ENCODE peak calls at places on chromosomes 2 and 18, in seven cellular contexts. One of them, this sample, is unnamed.

GRCh38 chr2:238444242-238444641 is 17.5 kb downstream of the ASB1 start:
- DNase-seq in uterus: no peak
- DNase-seq in endothelial cell of umbilical vein: no peak
- DNase-seq in sigmoid colon: peak
- DNase-seq in HepG2: no peak
- DNase-seq in IMR-90: no peak
- DNase-seq in thyroid gland: no peak
- DNase-seq in this sample: no peak

GRCh38 chr18:5895300-5895885 is at the start of gene TMEM200C:
- DNase-seq in uterus: no peak
- DNase-seq in endothelial cell of umbilical vein: no peak
- DNase-seq in sigmoid colon: peak
- DNase-seq in HepG2: no peak
- DNase-seq in IMR-90: peak
- DNase-seq in thyroid gland: no peak
- DNase-seq in this sample: peak

GRCh38 chr2:105076121-105076520 is 38.3 kb downstream of the MRPS9 start:
- DNase-seq in uterus: no peak
- DNase-seq in endothelial cell of umbilical vein: no peak
- DNase-seq in sigmoid colon: no peak
- DNase-seq in HepG2: no peak
- DNase-seq in IMR-90: no peak
- DNase-seq in thyroid gland: no peak
- DNase-seq in this sample: no peak

GRCh38 chr2:58620127-58620526 is 379.0 kb upstream of the FANCL start:
- DNase-seq in uterus: no peak
- DNase-seq in endothelial cell of umbilical vein: peak
- DNase-seq in sigmoid colon: no peak
- DNase-seq in HepG2: no peak
- DNase-seq in IMR-90: peak
- DNase-seq in thyroid gland: no peak
- DNase-seq in this sample: no peak

GRCh38 chr2:160329196-160329595 is 129.1 kb upstream of the ITGB6 start:
- DNase-seq in uterus: no peak
- DNase-seq in endothelial cell of umbilical vein: no peak
- DNase-seq in sigmoid colon: no peak
- DNase-seq in HepG2: peak
- DNase-seq in IMR-90: no peak
- DNase-seq in thyroid gland: no peak
- DNase-seq in this sample: no peak

GRCh38 chr2:45918816-45919655 is 267.6 kb downstream of the PRKCE start:
- DNase-seq in uterus: no peak
- DNase-seq in endothelial cell of umbilical vein: peak
- DNase-seq in sigmoid colon: no peak
- DNase-seq in HepG2: no peak
- DNase-seq in IMR-90: no peak
- DNase-seq in thyroid gland: no peak
- DNase-seq in this sample: peak

GRCh38 chr18:53795061-53795460 is 429.4 kb downstream of the MBD2 start:
- DNase-seq in uterus: no peak
- DNase-seq in endothelial cell of umbilical vein: no peak
- DNase-seq in sigmoid colon: no peak
- DNase-seq in HepG2: no peak
- DNase-seq in IMR-90: no peak
- DNase-seq in thyroid gland: no peak
- DNase-seq in this sample: no peak

GRCh38 chr2:225993430-225993829 is 593.9 kb downstream of the NYAP2 start:
- DNase-seq in uterus: no peak
- DNase-seq in endothelial cell of umbilical vein: no peak
- DNase-seq in sigmoid colon: no peak
- DNase-seq in HepG2: no peak
- DNase-seq in IMR-90: peak
- DNase-seq in thyroid gland: no peak
- DNase-seq in this sample: no peak

GRCh38 chr18:44238449-44238848 is 442.2 kb upstream of the SETBP1 start:
- DNase-seq in uterus: no peak
- DNase-seq in endothelial cell of umbilical vein: no peak
- DNase-seq in sigmoid colon: no peak
- DNase-seq in HepG2: no peak
- DNase-seq in IMR-90: no peak
- DNase-seq in thyroid gland: no peak
- DNase-seq in this sample: no peak

GRCh38 chr2:207873794-207874193 is 104.1 kb upstream of the FZD5 start:
- DNase-seq in uterus: no peak
- DNase-seq in endothelial cell of umbilical vein: no peak
- DNase-seq in sigmoid colon: no peak
- DNase-seq in HepG2: no peak
- DNase-seq in IMR-90: no peak
- DNase-seq in thyroid gland: no peak
- DNase-seq in this sample: no peak

GRCh38 chr2:24438106-24438505 is 52.9 kb upstream of the NCOA1 start:
- DNase-seq in uterus: no peak
- DNase-seq in endothelial cell of umbilical vein: no peak
- DNase-seq in sigmoid colon: no peak
- DNase-seq in HepG2: no peak
- DNase-seq in IMR-90: peak
- DNase-seq in thyroid gland: no peak
- DNase-seq in this sample: no peak

GRCh38 chr2:180980943-180981898 is 816 bp downstream of the UBE2E3 start:
- DNase-seq in uterus: no peak
- DNase-seq in endothelial cell of umbilical vein: peak
- DNase-seq in sigmoid colon: peak
- DNase-seq in HepG2: no peak
- DNase-seq in IMR-90: peak
- DNase-seq in thyroid gland: peak
- DNase-seq in this sample: peak

GRCh38 chr2:200618590-200619021 is 32.8 kb downstream of the AOX1 start:
- DNase-seq in uterus: no peak
- DNase-seq in endothelial cell of umbilical vein: no peak
- DNase-seq in sigmoid colon: no peak
- DNase-seq in HepG2: no peak
- DNase-seq in IMR-90: peak
- DNase-seq in thyroid gland: no peak
- DNase-seq in this sample: no peak

GRCh38 chr2:100178864-100179263 is 36.5 kb upstream of the AFF3 start:
- DNase-seq in uterus: no peak
- DNase-seq in endothelial cell of umbilical vein: no peak
- DNase-seq in sigmoid colon: no peak
- DNase-seq in HepG2: no peak
- DNase-seq in IMR-90: no peak
- DNase-seq in thyroid gland: no peak
- DNase-seq in this sample: no peak

GRCh38 chr2:29000481-29000880 is 19.4 kb downstream of the TOGARAM2 start:
- DNase-seq in uterus: no peak
- DNase-seq in endothelial cell of umbilical vein: no peak
- DNase-seq in sigmoid colon: peak
- DNase-seq in HepG2: no peak
- DNase-seq in IMR-90: peak
- DNase-seq in thyroid gland: peak
- DNase-seq in this sample: no peak

GRCh38 chr2:144529841-144530240 is 9.9 kb upstream of the ZEB2 start:
- DNase-seq in uterus: no peak
- DNase-seq in endothelial cell of umbilical vein: no peak
- DNase-seq in sigmoid colon: no peak
- DNase-seq in HepG2: no peak
- DNase-seq in IMR-90: no peak
- DNase-seq in thyroid gland: no peak
- DNase-seq in this sample: no peak

GRCh38 chr2:240434728-240435456 is 571 bp upstream of the GPC1 start:
- DNase-seq in uterus: peak
- DNase-seq in endothelial cell of umbilical vein: no peak
- DNase-seq in sigmoid colon: peak
- DNase-seq in HepG2: peak
- DNase-seq in IMR-90: peak
- DNase-seq in thyroid gland: peak
- DNase-seq in this sample: peak

GRCh38 chr2:55809875-55810620 is 113.5 kb downstream of the EFEMP1 start:
- DNase-seq in uterus: peak
- DNase-seq in endothelial cell of umbilical vein: no peak
- DNase-seq in sigmoid colon: peak
- DNase-seq in HepG2: no peak
- DNase-seq in IMR-90: peak
- DNase-seq in thyroid gland: no peak
- DNase-seq in this sample: no peak

GRCh38 chr2:67599561-67599960 is 202.4 kb downstream of the ETAA1 start:
- DNase-seq in uterus: no peak
- DNase-seq in endothelial cell of umbilical vein: no peak
- DNase-seq in sigmoid colon: no peak
- DNase-seq in HepG2: no peak
- DNase-seq in IMR-90: peak
- DNase-seq in thyroid gland: no peak
- DNase-seq in this sample: no peak

GRCh38 chr2:173355132-173355865 is 627 bp downstream of the CDCA7 start:
- DNase-seq in uterus: peak
- DNase-seq in endothelial cell of umbilical vein: peak
- DNase-seq in sigmoid colon: no peak
- DNase-seq in HepG2: peak
- DNase-seq in IMR-90: peak
- DNase-seq in thyroid gland: peak
- DNase-seq in this sample: peak

GRCh38 chr2:219486424-219486959 is 12.2 kb upstream of the GMPPA start:
- DNase-seq in uterus: no peak
- DNase-seq in endothelial cell of umbilical vein: no peak
- DNase-seq in sigmoid colon: no peak
- DNase-seq in HepG2: no peak
- DNase-seq in IMR-90: no peak
- DNase-seq in thyroid gland: no peak
- DNase-seq in this sample: no peak

GRCh38 chr2:124035001-124035400 is 9.9 kb downstream of the CNTNAP5 start:
- DNase-seq in uterus: no peak
- DNase-seq in endothelial cell of umbilical vein: no peak
- DNase-seq in sigmoid colon: no peak
- DNase-seq in HepG2: no peak
- DNase-seq in IMR-90: no peak
- DNase-seq in thyroid gland: no peak
- DNase-seq in this sample: no peak

GRCh38 chr2:141021611-141022010 is 1109.2 kb downstream of the LRP1B start:
- DNase-seq in uterus: no peak
- DNase-seq in endothelial cell of umbilical vein: peak
- DNase-seq in sigmoid colon: no peak
- DNase-seq in HepG2: no peak
- DNase-seq in IMR-90: peak
- DNase-seq in thyroid gland: no peak
- DNase-seq in this sample: no peak

GRCh38 chr2:104861295-104862060 is 7.6 kb downstream of the POU3F3 start:
- DNase-seq in uterus: no peak
- DNase-seq in endothelial cell of umbilical vein: no peak
- DNase-seq in sigmoid colon: no peak
- DNase-seq in HepG2: no peak
- DNase-seq in IMR-90: no peak
- DNase-seq in thyroid gland: no peak
- DNase-seq in this sample: no peak

GRCh38 chr2:113791697-113792590 is 35.5 kb upstream of the SLC35F5 start:
- DNase-seq in uterus: no peak
- DNase-seq in endothelial cell of umbilical vein: peak
- DNase-seq in sigmoid colon: no peak
- DNase-seq in HepG2: no peak
- DNase-seq in IMR-90: peak
- DNase-seq in thyroid gland: no peak
- DNase-seq in this sample: no peak

GRCh38 chr2:173090291-173090877 is 14.7 kb downstream of the MAP3K20 start:
- DNase-seq in uterus: peak
- DNase-seq in endothelial cell of umbilical vein: no peak
- DNase-seq in sigmoid colon: no peak
- DNase-seq in HepG2: no peak
- DNase-seq in IMR-90: peak
- DNase-seq in thyroid gland: peak
- DNase-seq in this sample: no peak

GRCh38 chr2:32962652-32963051 is 15.9 kb downstream of the LTBP1 start:
- DNase-seq in uterus: no peak
- DNase-seq in endothelial cell of umbilical vein: no peak
- DNase-seq in sigmoid colon: no peak
- DNase-seq in HepG2: no peak
- DNase-seq in IMR-90: no peak
- DNase-seq in thyroid gland: no peak
- DNase-seq in this sample: no peak

DNA sequence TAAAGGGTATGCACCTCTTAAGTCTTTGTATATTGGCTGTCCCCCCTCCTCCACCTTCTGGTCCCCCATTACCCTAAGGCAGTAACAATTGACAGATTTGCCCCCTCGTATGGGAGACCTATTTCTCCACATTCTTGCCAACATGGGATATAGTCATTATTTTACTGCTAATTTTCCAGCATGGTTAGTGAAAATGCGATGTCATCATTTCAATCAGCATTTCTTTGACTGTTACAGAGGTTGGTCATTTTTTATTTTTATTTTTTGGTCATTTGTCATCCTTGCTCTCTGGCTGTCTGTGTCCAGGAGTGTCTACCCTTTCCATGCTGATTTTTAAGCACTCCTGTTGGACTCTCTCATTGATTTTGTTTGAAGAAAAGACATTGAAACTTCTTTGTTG is 45.4 kb upstream of the SPP2 start:
- DNase-seq in uterus: no peak
- DNase-seq in endothelial cell of umbilical vein: no peak
- DNase-seq in sigmoid colon: no peak
- DNase-seq in HepG2: no peak
- DNase-seq in IMR-90: no peak
- DNase-seq in thyroid gland: no peak
- DNase-seq in this sample: no peak
- H3K27ac ChIP-seq in uterus: no peak
- H3K27ac ChIP-seq in endothelial cell of umbilical vein: no peak
- H3K27ac ChIP-seq in sigmoid colon: no peak
- H3K27ac ChIP-seq in HepG2: no peak
- H3K27ac ChIP-seq in IMR-90: no peak
- H3K27ac ChIP-seq in thyroid gland: no peak
- H3K27ac ChIP-seq in this sample: no peak

GRCh38 chr18:41594582-41594981 is 360.5 kb upstream of the PIK3C3 start:
- DNase-seq in uterus: no peak
- DNase-seq in endothelial cell of umbilical vein: no peak
- DNase-seq in sigmoid colon: no peak
- DNase-seq in HepG2: no peak
- DNase-seq in IMR-90: no peak
- DNase-seq in thyroid gland: no peak
- DNase-seq in this sample: no peak
- TF ChIP-seq POLR2A in uterus: no peak
- TF ChIP-seq POLR2A in endothelial cell of umbilical vein: no peak
- TF ChIP-seq POLR2A in sigmoid colon: no peak
- TF ChIP-seq POLR2A in HepG2: no peak
- TF ChIP-seq POLR2A in IMR-90: no peak
- TF ChIP-seq POLR2A in thyroid gland: no peak
- TF ChIP-seq POLR2A in this sample: no peak

DNA sequence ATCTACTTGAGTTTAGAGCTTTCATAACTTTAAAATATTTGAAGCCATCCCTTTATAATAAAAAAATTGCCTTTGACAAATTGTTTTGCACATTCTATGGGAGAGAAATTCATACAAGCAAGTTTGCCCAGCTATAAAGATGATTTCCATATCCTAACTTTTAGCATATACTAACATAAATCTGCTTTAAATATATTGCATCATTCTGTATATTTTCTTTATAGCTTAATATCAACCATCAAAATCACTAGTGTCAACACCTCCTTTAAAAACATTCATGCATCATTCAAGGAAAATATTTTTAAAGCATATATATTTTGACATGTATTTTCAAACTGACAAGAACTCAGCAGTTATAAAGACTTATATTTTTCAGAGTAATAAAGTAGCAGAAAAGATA is 49.9 kb downstream of the WDPCP start:
- DNase-seq in uterus: no peak
- DNase-seq in endothelial cell of umbilical vein: no peak
- DNase-seq in sigmoid colon: no peak
- DNase-seq in HepG2: no peak
- DNase-seq in IMR-90: no peak
- DNase-seq in thyroid gland: no peak
- DNase-seq in this sample: no peak
- H3K27ac ChIP-seq in uterus: no peak
- H3K27ac ChIP-seq in endothelial cell of umbilical vein: no peak
- H3K27ac ChIP-seq in sigmoid colon: no peak
- H3K27ac ChIP-seq in HepG2: no peak
- H3K27ac ChIP-seq in IMR-90: no peak
- H3K27ac ChIP-seq in thyroid gland: no peak
- H3K27ac ChIP-seq in this sample: no peak

GRCh38 chr2:171225989-171226388 is 65.3 kb upstream of the TLK1 start:
- DNase-seq in uterus: no peak
- DNase-seq in endothelial cell of umbilical vein: no peak
- DNase-seq in sigmoid colon: no peak
- DNase-seq in HepG2: no peak
- DNase-seq in IMR-90: no peak
- DNase-seq in thyroid gland: no peak
- DNase-seq in this sample: no peak
- TF ChIP-seq POLR2A in uterus: no peak
- TF ChIP-seq POLR2A in endothelial cell of umbilical vein: no peak
- TF ChIP-seq POLR2A in sigmoid colon: no peak
- TF ChIP-seq POLR2A in HepG2: no peak
- TF ChIP-seq POLR2A in IMR-90: no peak
- TF ChIP-seq POLR2A in thyroid gland: no peak
- TF ChIP-seq POLR2A in this sample: no peak